ENCODE peak calls at places on chromosomes 4 and X, in seven cellular contexts. X is substantia nigra; Z is upper lobe of left lung; Q is kidney; H is aorta; F is body of pancreas; W is CD8-positive, alpha-beta T cell. D is an unnamed sample.

GRCh38 chrX:106973433-106974149 is 26.4 kb downstream of the MORC4 start:
- DNase-seq in X (no peak), Z (no peak), Q (no peak), H (no peak), F (no peak), W (no peak), D (no peak)

GRCh38 chr4:94913316-94913715 is 155.6 kb downstream of the BMPR1B start:
- DNase-seq in X (no peak), Z (no peak), Q (no peak), H (no peak), F (no peak), W (no peak), D (no peak)

GRCh38 chrX:84467898-84468297 is 34.4 kb downstream of the HDX start:
- DNase-seq in X (no peak), Z (no peak), Q (no peak), H (no peak), F (no peak), W (no peak), D (no peak)

GRCh38 chrX:154396948-154397887 is 959 bp upstream of the RPL10 start:
- DNase-seq in X (peak; percentile 24), Z (peak; percentile 75), Q (peak; percentile 94), H (peak; percentile 92), F (peak; percentile 83), W (no peak), D (no peak)

GRCh38 chr4:88674989-88675388 is 22.6 kb downstream of the NAP1L5 start:
- DNase-seq in X (no peak), Z (no peak), Q (no peak), H (no peak), F (no peak), W (no peak), D (no peak)

GRCh38 chr4:165604181-165604580 is 225.4 kb downstream of the CPE start:
- DNase-seq in X (no peak), Z (no peak), Q (no peak), H (no peak), F (no peak), W (no peak), D (no peak)

GRCh38 chr4:138804705-138805104 is 210.9 kb upstream of the NOCT start:
- DNase-seq in X (no peak), Z (no peak), Q (no peak), H (no peak), F (no peak), W (no peak), D (no peak)

GRCh38 chr4:27084685-27085356 is 224.2 kb downstream of the STIM2 start:
- DNase-seq in X (peak; percentile 10), Z (peak; percentile 42), Q (no peak), H (peak; percentile 80), F (no peak), W (no peak), D (no peak)

GRCh38 chrX:68307767-68308166 is 125.5 kb downstream of the OPHN1 start:
- DNase-seq in X (no peak), Z (no peak), Q (no peak), H (no peak), F (no peak), W (no peak), D (no peak)

GRCh38 chrX:154409222-154409871 is at the start of gene DNASE1L1:
- DNase-seq in X (peak; percentile 12), Z (peak; percentile 92), Q (peak; percentile 95), H (peak; percentile 95), F (peak; percentile 78), W (no peak), D (peak; percentile 96)

GRCh38 chr4:39541987-39542632 is 14.9 kb upstream of the UGDH start:
- DNase-seq in X (no peak), Z (peak; percentile 67), Q (no peak), H (no peak), F (peak; percentile 27), W (no peak), D (no peak)

GRCh38 chrX:51395807-51396728 is 63.4 kb downstream of the NUDT10 start:
- DNase-seq in X (no peak), Z (peak; percentile 24), Q (peak; percentile 70), H (peak; percentile 77), F (peak; percentile 41), W (peak; percentile 38), D (no peak)

GRCh38 chr4:8723222-8723980 is 130.8 kb downstream of the CPZ start:
- DNase-seq in X (no peak), Z (peak; percentile 14), Q (peak; percentile 49), H (no peak), F (peak; percentile 8), W (no peak), D (peak; percentile 67)

GRCh38 chr4:124641715-124642380 is 70.7 kb downstream of the ANKRD50 start:
- DNase-seq in X (no peak), Z (peak; percentile 25), Q (no peak), H (no peak), F (no peak), W (no peak), D (no peak)

GRCh38 chr4:168183717-168184571 is 91.6 kb downstream of the ANXA10 start:
- DNase-seq in X (no peak), Z (no peak), Q (no peak), H (no peak), F (no peak), W (no peak), D (no peak)

GRCh38 chr4:54513231-54513630 is 144.5 kb upstream of the KIT start:
- DNase-seq in X (no peak), Z (no peak), Q (no peak), H (no peak), F (no peak), W (no peak), D (no peak)

GRCh38 chr4:150178161-150178560 is 99.9 kb downstream of the DCLK2 start:
- DNase-seq in X (no peak), Z (no peak), Q (no peak), H (no peak), F (no peak), W (no peak), D (no peak)

GRCh38 chrX:150509703-150510102 is 58.7 kb upstream of the MTM1 start:
- DNase-seq in X (no peak), Z (no peak), Q (no peak), H (no peak), F (no peak), W (no peak), D (no peak)

GRCh38 chrX:154750301-154751120 is at the start of gene GAB3:
- DNase-seq in X (no peak), Z (no peak), Q (peak; percentile 77), H (peak; percentile 81), F (peak; percentile 27), W (no peak), D (no peak)

GRCh38 chrX:40806511-40807220 is 71.3 kb upstream of the MED14 start:
- DNase-seq in X (no peak), Z (no peak), Q (no peak), H (no peak), F (no peak), W (no peak), D (no peak)

GRCh38 chr4:3827616-3828492 is 61.7 kb downstream of the ADRA2C start:
- DNase-seq in X (peak; percentile 64), Z (peak; percentile 82), Q (peak; percentile 96), H (peak; percentile 95), F (peak; percentile 93), W (no peak), D (peak; percentile 83)

GRCh38 chr4:183444953-183445543 is 612 bp downstream of the CDKN2AIP start:
- DNase-seq in X (peak; percentile 31), Z (peak; percentile 63), Q (peak; percentile 87), H (peak; percentile 86), F (peak; percentile 35), W (no peak), D (peak; percentile 83)

GRCh38 chr4:67291639-67292038 is 253.7 kb downstream of the CENPC start:
- DNase-seq in X (no peak), Z (no peak), Q (no peak), H (no peak), F (no peak), W (no peak), D (no peak)

GRCh38 chr4:14752341-14753046 is 249.8 kb upstream of the CPEB2 start:
- DNase-seq in X (no peak), Z (no peak), Q (no peak), H (no peak), F (no peak), W (no peak), D (no peak)

GRCh38 chrX:66018585-66019309 is 21.1 kb downstream of the VSIG4 start:
- DNase-seq in X (no peak), Z (no peak), Q (peak; percentile 52), H (no peak), F (no peak), W (no peak), D (no peak)

GRCh38 chr4:113556382-113557134 is 205.0 kb downstream of the CAMK2D start:
- DNase-seq in X (no peak), Z (no peak), Q (no peak), H (no peak), F (no peak), W (no peak), D (no peak)

GRCh38 chr4:113559947-113560346 is 201.6 kb downstream of the CAMK2D start:
- DNase-seq in X (no peak), Z (no peak), Q (no peak), H (no peak), F (no peak), W (no peak), D (no peak)

GRCh38 chr4:113553082-113553481 is 208.5 kb downstream of the CAMK2D start:
- DNase-seq in X (no peak), Z (no peak), Q (no peak), H (no peak), F (no peak), W (no peak), D (no peak)

GRCh38 chr4:113560579-113560978 is 201.0 kb downstream of the CAMK2D start:
- DNase-seq in X (no peak), Z (no peak), Q (no peak), H (no peak), F (no peak), W (no peak), D (no peak)

GRCh38 chr4:113555868-113556267 is 205.7 kb downstream of the CAMK2D start:
- DNase-seq in X (no peak), Z (peak; percentile 50), Q (no peak), H (no peak), F (no peak), W (no peak), D (no peak)
- H3K27ac ChIP-seq in X (no peak overlapping the region), Z (peak overlapping the region; percentile 73), Q (no peak overlapping the region), H (peak overlapping the region; percentile 47), F (no peak overlapping the region), W (no peak overlapping the region), D (peak overlapping the region; percentile 84)

DNA sequence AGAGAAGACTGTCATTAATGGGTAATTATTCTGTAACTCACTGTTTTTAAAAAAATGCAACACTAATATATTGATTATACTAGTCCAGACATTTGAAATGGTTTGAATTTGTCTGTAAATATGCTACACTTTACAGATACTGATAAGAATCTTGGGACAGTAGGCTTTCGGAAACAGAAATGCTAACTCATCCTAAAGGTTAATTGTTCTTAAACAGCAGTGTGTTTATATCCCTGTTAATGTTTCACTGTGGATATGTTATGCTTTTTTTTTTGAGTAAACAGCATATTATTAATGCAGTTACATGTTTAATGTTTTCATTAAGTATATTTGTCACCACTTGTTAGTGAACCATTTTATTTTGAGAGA is 31.4 kb downstream of the EXOC1 start:
- DNase-seq in X (no peak), Z (no peak), Q (no peak), H (no peak), F (no peak), W (no peak), D (no peak)
- H3K27ac ChIP-seq in X (no peak overlapping the region), Z (no peak overlapping the region), Q (no peak overlapping the region), H (no peak overlapping the region), F (no peak overlapping the region), W (no peak overlapping the region), D (no peak overlapping the region)

GRCh38 chrX:119687661-119688413 is 5.1 kb downstream of the SEPTIN6 start:
- DNase-seq in X (no peak), Z (no peak), Q (peak; percentile 43), H (no peak), F (no peak), W (no peak), D (no peak)
- H3K27ac ChIP-seq in X (no peak overlapping the region), Z (no peak overlapping the region), Q (no peak overlapping the region), H (no peak overlapping the region), F (no peak overlapping the region), W (peak overlapping the region; percentile 61), D (no peak overlapping the region)

GRCh38 chr4:174387721-174388120 is 104.0 kb downstream of the CEP44 start:
- DNase-seq in X (no peak), Z (no peak), Q (no peak), H (no peak), F (no peak), W (no peak), D (no peak)
- H3K27ac ChIP-seq in X (no peak overlapping the region), Z (no peak overlapping the region), Q (no peak overlapping the region), H (no peak overlapping the region), F (no peak overlapping the region), W (no peak overlapping the region), D (no peak overlapping the region)